ENCODE peak calls at places on chromosomes 6 and 20, in seven cellular contexts. P is body of pancreas, A is H1, J is A549, K is transverse colon, C is ovary, O is K562. B is an unnamed sample.

GRCh38 chr6:45928721-45929305 is 86.8 kb downstream of the CLIC5 start:
- DNase-seq in J (no peak), C (no peak), K (no peak), O (no peak), P (no peak), A (no peak), B (no peak)

GRCh38 chr6:89023591-89024441 is 56.7 kb upstream of the PNRC1 start:
- DNase-seq in K (no peak), O (no peak), P (peak; percentile 33), J (no peak), A (no peak), C (no peak), B (no peak)

GRCh38 chr6:4401408-4402367 is 266.3 kb upstream of the ECI2 start:
- DNase-seq in K (no peak), P (no peak), J (peak; percentile 59), O (no peak), C (peak; percentile 61), A (no peak), B (no peak)

GRCh38 chr6:105890521-105891244 is 195.5 kb upstream of the PRDM1 start:
- DNase-seq in C (no peak), A (no peak), J (no peak), P (no peak), K (no peak), O (no peak), B (no peak)

GRCh38 chr6:92779758-92780157 is 639.6 kb downstream of the EPHA7 start:
- DNase-seq in K (no peak), P (no peak), O (no peak), J (no peak), C (no peak), A (no peak), B (no peak)

GRCh38 chr6:142744836-142745235 is 200.1 kb downstream of the HIVEP2 start:
- DNase-seq in K (no peak), C (no peak), J (no peak), P (no peak), O (no peak), A (no peak), B (no peak)

GRCh38 chr6:31814677-31815024 is 432 bp downstream of the HSPA1L start:
- DNase-seq in A (peak; percentile 81), K (peak; percentile 96), O (peak; percentile 94), C (peak; percentile 93), P (peak; percentile 94), J (peak; percentile 96), B (peak; percentile 99)

GRCh38 chr6:25369043-25369442 is 89.9 kb downstream of the CARMIL1 start:
- DNase-seq in K (no peak), P (peak; percentile 20), A (no peak), O (no peak), C (no peak), J (no peak), B (no peak)

GRCh38 chr6:81938014-81938761 is 185.7 kb upstream of the TENT5A start:
- DNase-seq in P (no peak), A (no peak), O (peak; percentile 60), J (peak; percentile 70), K (no peak), C (no peak), B (no peak)

GRCh38 chr6:1792989-1793388 is 183.3 kb downstream of the FOXC1 start:
- DNase-seq in K (peak; percentile 19), A (no peak), J (peak; percentile 48), C (no peak), P (peak; percentile 48), O (peak; percentile 31), B (no peak)

GRCh38 chr6:83127976-83128375 is 60.5 kb downstream of the DOP1A start:
- DNase-seq in J (no peak), C (no peak), A (no peak), K (no peak), P (no peak), O (no peak), B (no peak)

GRCh38 chr6:85403331-85404015 is 46.4 kb upstream of the NT5E start:
- DNase-seq in K (no peak), P (no peak), O (no peak), J (peak; percentile 50), A (no peak), C (no peak), B (no peak)

GRCh38 chr20:23672158-23672557 is 16.7 kb downstream of the CST4 start:
- DNase-seq in P (no peak), C (no peak), O (no peak), K (no peak), J (no peak), A (no peak), B (no peak)

GRCh38 chr6:140713495-140713894 is 1339.0 kb upstream of the CITED2 start:
- DNase-seq in K (no peak), C (no peak), P (no peak), O (no peak), A (no peak), J (no peak), B (no peak)

GRCh38 chr6:135759831-135760230 is 91.7 kb upstream of the PDE7B start:
- DNase-seq in J (peak; percentile 48), K (no peak), C (no peak), A (no peak), P (no peak), O (no peak), B (no peak)

GRCh38 chr6:38488876-38489275 is 150.9 kb downstream of the BTBD9 start:
- DNase-seq in J (no peak), P (no peak), K (no peak), C (no peak), A (no peak), O (no peak), B (no peak)

DNA sequence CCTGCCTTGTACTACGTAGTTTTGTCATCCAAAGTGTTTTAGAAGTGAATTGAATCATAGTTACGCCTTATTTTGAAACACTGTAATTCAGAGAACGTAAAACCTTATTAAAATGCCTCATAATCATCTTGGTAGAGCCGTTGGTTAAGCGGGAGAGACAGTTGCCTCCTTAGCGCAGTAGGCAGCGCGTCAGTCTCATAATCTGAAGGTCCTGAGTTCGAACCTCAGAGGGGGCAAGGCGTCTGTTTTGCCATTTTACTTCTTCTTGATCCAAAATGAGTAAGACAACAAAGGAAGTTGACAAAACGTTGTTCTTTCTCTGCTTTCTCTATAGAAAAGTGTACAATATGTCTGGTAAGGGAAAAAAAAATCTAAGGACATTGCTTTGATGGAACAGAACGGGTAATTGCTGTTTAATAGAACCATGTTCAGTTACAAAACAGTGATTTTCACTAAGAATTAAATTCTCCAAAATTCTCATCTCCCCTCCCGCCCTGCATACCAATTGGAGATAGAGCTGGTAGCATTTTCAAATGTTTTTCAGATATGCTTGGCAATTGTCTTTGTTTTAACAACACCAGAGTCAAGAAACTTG is 20.7 kb upstream of the TRIM27 start:
- DNase-seq in O (no peak), K (peak; percentile 55), J (peak; percentile 79), C (peak; percentile 55), P (peak; percentile 66), A (peak; percentile 82), B (no peak)
- H3K4me1 ChIP-seq in O (peaks cover 7% of the 10 kb centered on the region), K (peaks cover 7% of the 10 kb centered on the region), J (peaks cover 26% of the 10 kb centered on the region), C (peaks cover 2% of the 10 kb centered on the region), P (peaks cover 34% of the 10 kb centered on the region), A (no peaks in the 10 kb centered on the region), B (peaks cover 19% of the 10 kb centered on the region)

GRCh38 chr6:107673076-107673494 is 151.0 kb downstream of the SCML4 start:
- DNase-seq in O (no peak), J (no peak), A (no peak), P (no peak), K (no peak), C (no peak), B (no peak)

GRCh38 chr6:107676002-107676401 is 148.1 kb downstream of the SCML4 start:
- DNase-seq in A (no peak), K (no peak), O (no peak), P (no peak), J (no peak), C (no peak), B (no peak)

GRCh38 chr6:107679457-107679856 is 144.7 kb downstream of the SCML4 start:
- DNase-seq in P (no peak), A (no peak), K (no peak), O (peak; percentile 36), C (peak; percentile 63), J (no peak), B (no peak)

GRCh38 chr6:107677399-107677798 is 146.7 kb downstream of the SCML4 start:
- DNase-seq in O (no peak), K (no peak), C (no peak), J (no peak), P (no peak), A (no peak), B (no peak)

DNA sequence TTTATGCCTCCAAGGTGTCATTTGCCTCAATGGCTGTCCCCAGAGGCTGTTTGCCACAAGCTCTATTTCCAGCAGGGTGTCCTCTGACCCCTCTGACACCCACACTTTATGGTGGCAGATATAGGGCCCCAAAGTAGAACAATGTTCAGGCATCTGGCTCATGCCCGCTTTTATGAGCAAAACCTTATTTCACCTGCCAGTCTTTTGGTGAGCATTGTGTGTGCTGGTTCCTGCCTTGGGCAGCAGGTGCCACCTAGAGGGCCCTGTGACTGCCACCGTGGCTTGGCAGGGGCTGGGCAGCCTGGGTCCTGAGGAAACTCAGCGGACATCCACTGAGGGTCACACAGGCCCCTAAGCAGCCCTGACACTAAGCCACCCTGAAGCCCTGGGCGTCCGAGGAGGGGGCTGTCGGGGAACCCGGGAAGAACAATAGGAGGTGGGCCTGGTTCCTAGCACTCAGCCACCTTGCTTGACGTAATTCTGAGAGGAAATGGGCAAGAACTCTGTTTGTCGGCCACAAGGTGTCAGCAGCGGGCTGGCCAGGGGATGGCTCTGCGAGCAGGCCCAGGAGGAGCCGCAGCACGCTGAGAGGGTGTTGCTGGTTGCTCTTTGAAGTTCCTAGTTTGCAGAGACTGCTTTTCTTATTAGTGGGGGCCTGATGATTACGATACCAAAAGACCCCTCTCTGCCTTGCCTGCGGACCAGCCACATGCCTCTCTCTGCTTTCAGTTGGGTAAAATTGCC is 148.9 kb downstream of the SCML4 start:
- DNase-seq in C (peak; percentile 90), A (peak; percentile 92), K (peak; percentile 87), O (peak; percentile 79), J (peak; percentile 79), P (peak; percentile 84), B (no peak)
- TF ChIP-seq POLR2A in C (no peak), A (no peak), K (no peak), O (no peak), J (no peak), P (peak; percentile 23), B (no peak)

DNA sequence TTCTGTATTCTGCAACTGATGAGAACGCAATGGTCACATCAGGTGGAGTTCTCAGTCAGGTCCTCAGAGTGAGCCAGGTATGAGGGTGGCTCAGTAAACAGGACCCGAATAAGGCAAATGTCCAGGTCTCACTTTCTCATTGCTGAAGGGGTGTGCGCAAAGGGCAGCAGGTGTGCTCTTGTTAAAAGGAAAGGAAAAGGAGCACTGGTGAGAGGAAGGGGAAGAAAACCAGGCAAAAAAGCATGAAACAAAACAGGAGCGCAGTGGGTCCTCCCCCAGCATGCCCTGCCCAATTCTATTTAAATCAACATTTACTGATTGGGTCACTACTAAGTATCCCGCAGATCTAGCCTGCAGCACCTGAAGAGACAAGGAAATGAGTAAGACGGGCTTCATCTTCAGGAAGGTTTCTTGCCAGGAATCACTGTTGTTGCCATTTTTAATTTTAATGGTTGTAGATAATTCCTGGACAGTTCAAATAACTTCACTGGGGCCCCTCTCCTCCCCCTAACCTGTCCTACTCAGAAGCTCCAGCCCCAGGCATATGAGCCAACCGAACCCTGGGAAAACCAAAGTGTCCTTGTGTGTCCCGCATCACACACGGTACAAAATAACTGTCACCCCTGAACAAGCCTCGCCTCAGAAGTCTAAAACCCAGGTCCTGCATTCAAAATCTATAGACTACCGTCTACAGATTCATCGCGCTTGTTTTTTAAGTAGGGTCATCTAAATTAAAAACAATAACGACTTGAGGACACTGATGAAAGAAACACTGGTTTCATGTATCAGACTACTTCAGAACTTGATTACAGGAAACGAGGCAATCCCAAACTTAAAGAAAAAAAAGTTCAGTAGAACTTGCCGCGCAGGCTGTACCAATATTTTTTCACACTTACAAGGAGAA is 980 bp downstream of the MBOAT1 start:
- DNase-seq in P (peak; percentile 18), J (peak; percentile 25), K (peak; percentile 55), O (no peak), C (no peak), A (no peak), B (no peak)
- H3K4me1 ChIP-seq in P (peaks cover 29% of the 10 kb centered on the region), J (peaks cover 12% of the 10 kb centered on the region), K (peaks cover 16% of the 10 kb centered on the region), O (peaks cover 25% of the 10 kb centered on the region), C (peaks cover 9% of the 10 kb centered on the region), A (peaks cover 8% of the 10 kb centered on the region), B (peaks cover 52% of the 10 kb centered on the region)

GRCh38 chr6:5723905-5724691 is 282.6 kb downstream of the NRN1 start:
- DNase-seq in C (no peak), J (no peak), O (no peak), P (no peak), A (no peak), K (peak; percentile 44), B (no peak)
- TF ChIP-seq POLR2A in C (no peak), J (no peak), O (no peak), P (no peak), A (no peak), K (no peak), B (no peak)

B was measured in vagina.